ENCODE peak calls at places on chromosomes 2 and 18, in eight cellular contexts. Y is effector CD8-positive, alpha-beta T cell; X is HTR-8/SVneo; D is posterior cingulate gyrus; J is EL; S is GM12891; C is stimulated activated effector memory CD8-positive, alpha-beta T cell treated with anti-CD3 and anti-CD28 coated beads, Interleukin-12 subunit alpha, Interleukin-12 subunit beta, amount 100 ng/mL, for 72 hours; I is mammary epithelial cell. A is an unnamed sample.

GRCh38 chr18:49030692-49031443 is 80.1 kb upstream of the SMAD7 start:
- DNase-seq in Y (no peak), X (no peak), D (no peak), J (no peak), S (no peak), C (no peak), I (no peak), A (no peak)

GRCh38 chr2:165563468-165564225 is 94.1 kb downstream of the CSRNP3 start:
- DNase-seq in Y (no peak), X (no peak), D (no peak), J (no peak), S (no peak), C (no peak), I (no peak), A (no peak)

GRCh38 chr2:287471-287885 is 413 bp downstream of the ALKAL2 start:
- DNase-seq in Y (no peak), X (no peak), D (no peak), J (no peak), S (peak; percentile 51), C (no peak), I (no peak), A (no peak)

GRCh38 chr18:57836557-57836956 is 33.4 kb upstream of the ATP8B1 start:
- DNase-seq in Y (no peak), X (no peak), D (no peak), J (no peak), S (no peak), C (no peak), I (no peak), A (no peak)

GRCh38 chr2:39528701-39529100 is 91.6 kb upstream of the MAP4K3 start:
- DNase-seq in Y (no peak), X (no peak), D (no peak), J (no peak), S (no peak), C (no peak), I (no peak), A (no peak)

GRCh38 chr2:45962522-45962921 is 311.0 kb downstream of the PRKCE start:
- DNase-seq in Y (no peak), X (peak; percentile 50), D (peak; percentile 32), J (peak; percentile 89), S (no peak), C (no peak), I (no peak), A (no peak)

GRCh38 chr18:55275042-55275897 is 312.7 kb downstream of the TCF4 start:
- DNase-seq in Y (no peak), X (peak; percentile 21), D (no peak), J (peak; percentile 97), S (no peak), C (no peak), I (peak; percentile 31), A (no peak)

GRCh38 chr2:127106998-127107621 is at the start of gene BIN1:
- DNase-seq in Y (peak; percentile 48), X (peak; percentile 95), D (peak; percentile 92), J (peak; percentile 89), S (peak; percentile 90), C (peak; percentile 84), I (peak; percentile 82), A (peak; percentile 35)

GRCh38 chr2:65660340-65660739 is 227.9 kb upstream of the SPRED2 start:
- DNase-seq in Y (no peak), X (no peak), D (no peak), J (peak; percentile 53), S (no peak), C (no peak), I (no peak), A (no peak)

GRCh38 chr18:48994044-48994651 is 43.4 kb upstream of the SMAD7 start:
- DNase-seq in Y (no peak), X (no peak), D (no peak), J (peak; percentile 73), S (no peak), C (no peak), I (no peak), A (no peak)

GRCh38 chr18:79756826-79757225 is 40.9 kb upstream of the KCNG2 start:
- DNase-seq in Y (no peak), X (no peak), D (no peak), J (no peak), S (no peak), C (no peak), I (no peak), A (no peak)

GRCh38 chr2:235811446-235812184 is 317.8 kb downstream of the AGAP1 start:
- DNase-seq in Y (no peak), X (no peak), D (no peak), J (no peak), S (no peak), C (no peak), I (no peak), A (no peak)

GRCh38 chr18:74804677-74805076 is 207.0 kb downstream of the ZNF407 start:
- DNase-seq in Y (no peak), X (no peak), D (no peak), J (no peak), S (no peak), C (no peak), I (no peak), A (no peak)

GRCh38 chr18:9902832-9903231 is 11.0 kb upstream of the VAPA start:
- DNase-seq in Y (no peak), X (no peak), D (no peak), J (no peak), S (no peak), C (no peak), I (no peak), A (no peak)

GRCh38 chr18:9943311-9943710 is 29.5 kb downstream of the VAPA start:
- DNase-seq in Y (no peak), X (no peak), D (no peak), J (no peak), S (no peak), C (no peak), I (no peak), A (no peak)

GRCh38 chr2:180000434-180000833 is 6.7 kb downstream of the CWC22 start:
- DNase-seq in Y (no peak), X (no peak), D (no peak), J (no peak), S (no peak), C (no peak), I (peak; percentile 20), A (no peak)

GRCh38 chr2:3051266-3051665 is 326.4 kb downstream of the EIPR1 start:
- DNase-seq in Y (no peak), X (no peak), D (no peak), J (no peak), S (no peak), C (no peak), I (no peak), A (no peak)

GRCh38 chr2:168499500-168499899 is 43.4 kb downstream of the CERS6 start:
- DNase-seq in Y (no peak), X (no peak), D (no peak), J (no peak), S (no peak), C (no peak), I (no peak), A (no peak)

GRCh38 chr2:74835831-74836674 is 2.1 kb downstream of the HK2 start:
- DNase-seq in Y (no peak), X (peak; percentile 73), D (no peak), J (peak; percentile 53), S (peak; percentile 59), C (no peak), I (peak; percentile 42), A (no peak)

GRCh38 chr2:200670313-200670712 is 84.5 kb downstream of the AOX1 start:
- DNase-seq in Y (no peak), X (no peak), D (no peak), J (no peak), S (no peak), C (no peak), I (no peak), A (no peak)

GRCh38 chr2:163637876-163638275 is 97.9 kb downstream of the FIGN start:
- DNase-seq in Y (no peak), X (no peak), D (no peak), J (no peak), S (no peak), C (no peak), I (no peak), A (no peak)

GRCh38 chr2:102703748-102704147 is 58.1 kb upstream of the TMEM182 start:
- DNase-seq in Y (no peak), X (peak; percentile 15), D (no peak), J (peak; percentile 5), S (no peak), C (no peak), I (peak; percentile 50), A (no peak)

GRCh38 chr2:239944706-239945551 is 80.2 kb downstream of the NDUFA10 start:
- DNase-seq in Y (no peak), X (no peak), D (peak; percentile 43), J (no peak), S (peak; percentile 62), C (no peak), I (no peak), A (no peak)

GRCh38 chr2:64888591-64889309 is 100.4 kb upstream of the SLC1A4 start:
- DNase-seq in Y (no peak), X (peak; percentile 72), D (no peak), J (peak; percentile 29), S (no peak), C (no peak), I (peak; percentile 80), A (no peak)

GRCh38 chr18:26804474-26804873 is 61.0 kb downstream of the AQP4 start:
- DNase-seq in Y (no peak), X (no peak), D (no peak), J (no peak), S (no peak), C (no peak), I (no peak), A (no peak)

GRCh38 chr2:221203846-221204245 is 368.3 kb downstream of the EPHA4 start:
- DNase-seq in Y (no peak), X (no peak), D (no peak), J (no peak), S (no peak), C (no peak), I (no peak), A (no peak)

GRCh38 chr2:193240752-193241151 is 1046.0 kb upstream of the TMEFF2 start:
- DNase-seq in Y (no peak), X (peak; percentile 3), D (no peak), J (no peak), S (no peak), C (no peak), I (no peak), A (no peak)

GRCh38 chr2:102735431-102736130 is 26.2 kb upstream of the TMEM182 start:
- DNase-seq in Y (no peak), X (no peak), D (no peak), J (peak; percentile 3), S (no peak), C (no peak), I (no peak), A (no peak)

GRCh38 chr2:1809726-1810125 is 65.4 kb upstream of the PXDN start:
- DNase-seq in Y (no peak), X (no peak), D (no peak), J (no peak), S (no peak), C (no peak), I (no peak), A (no peak)

GRCh38 chr2:181672255-181673008 is 7.9 kb downstream of the NEUROD1 start:
- DNase-seq in Y (no peak), X (no peak), D (no peak), J (no peak), S (no peak), C (no peak), I (no peak), A (no peak)

GRCh38 chr2:134143568-134143967 is 110.3 kb upstream of the MGAT5 start:
- DNase-seq in Y (no peak), X (no peak), D (no peak), J (no peak), S (no peak), C (no peak), I (no peak), A (no peak)

GRCh38 chr18:56873441-56874140 is 222.4 kb downstream of the WDR7 start:
- DNase-seq in Y (no peak), X (no peak), D (no peak), J (no peak), S (no peak), C (no peak), I (no peak), A (no peak)

GRCh38 chr18:39345321-39345720 is 1779.7 kb upstream of the CELF4 start:
- DNase-seq in Y (no peak), X (no peak), D (no peak), J (peak; percentile 72), S (no peak), C (no peak), I (no peak), A (no peak)

GRCh38 chr2:190545082-190545481 is 10.6 kb upstream of the NEMP2 start:
- DNase-seq in Y (no peak), X (no peak), D (no peak), J (no peak), S (no peak), C (no peak), I (no peak), A (no peak)